ENCODE peak calls at places on chromosomes 12 and 14, in four cellular contexts. B is neural progenitor cell, F is MM.1S, R is GM23248. I is an unnamed sample. For H3F3A, the result is how much of the 10 kb centered on the place peaks cover.

GRCh38 chr12:11684393-11684792 is 34.9 kb downstream of the ETV6 start:
- DNase-seq in B (no peak), R (peak), F (no peak), I (no peak)

GRCh38 chr14:63510538-63510937 is 32.6 kb downstream of the PPP2R5E start:
- DNase-seq in F (no peak), R (no peak), B (no peak), I (no peak)

GRCh38 chr14:96582995-96583394 is 80.8 kb downstream of the PAPOLA start:
- DNase-seq in R (no peak), F (no peak), B (no peak), I (no peak)

GRCh38 chr12:93146278-93146939 is 217.3 kb upstream of the EEA1 start:
- DNase-seq in B (no peak), F (no peak), R (no peak), I (no peak)

GRCh38 chr14:95480887-95481226 is 35.6 kb downstream of the SYNE3 start:
- DNase-seq in F (no peak), R (no peak), B (no peak), I (no peak)

GRCh38 chr12:92608418-92609091 is 94.2 kb upstream of the PLEKHG7 start:
- DNase-seq in R (peak), B (peak), F (peak), I (no peak)

GRCh38 chr12:102740157-102741032 is 176.6 kb downstream of the PAH start:
- DNase-seq in B (peak), R (peak), F (peak), I (no peak)

GRCh38 chr12:26135010-26135420 is 10.2 kb upstream of the BHLHE41 start:
- DNase-seq in B (no peak), F (no peak), R (peak), I (peak)

GRCh38 chr12:99232324-99232723 is 415.2 kb upstream of the GARIN6 start:
- DNase-seq in R (no peak), B (peak), F (no peak), I (no peak)

GRCh38 chr12:12405882-12406281 is 49.0 kb downstream of the BORCS5 start:
- DNase-seq in R (peak), B (no peak), F (no peak), I (no peak)

GRCh38 chr12:106580671-106581508 is 1.9 kb upstream of the RFX4 start:
- DNase-seq in F (no peak), B (peak), R (no peak), I (no peak)

GRCh38 chr12:45260854-45261253 is 45.0 kb downstream of the ANO6 start:
- DNase-seq in R (no peak), F (no peak), B (no peak), I (no peak)

GRCh38 chr12:115135800-115136211 is 451.8 kb upstream of the TBX3 start:
- DNase-seq in F (no peak), R (peak), B (no peak), I (no peak)

GRCh38 chr14:68781161-68782021 is 11.5 kb downstream of the ZFP36L1 start:
- DNase-seq in B (no peak), R (no peak), F (no peak), I (no peak)

GRCh38 chr14:32038876-32039275 is 38.2 kb upstream of the ARHGAP5 start:
- DNase-seq in R (no peak), F (no peak), B (no peak), I (no peak)

GRCh38 chr14:37594916-37595808 is at the start of the genes FOXA1 and TTC6:
- DNase-seq in F (peak), R (peak), B (peak), I (peak)

GRCh38 chr14:104875412-104875751 is 10.3 kb downstream of the CEP170B start:
- DNase-seq in F (no peak), B (no peak), R (no peak), I (no peak)

GRCh38 chr12:45122776-45123380 is 72.0 kb upstream of the DBX2 start:
- DNase-seq in F (peak), B (peak), R (peak), I (no peak)

GRCh38 chr12:574475-575128 is 88.6 kb downstream of the NINJ2 start:
- DNase-seq in R (peak), F (no peak), B (no peak), I (no peak)

GRCh38 chr12:66232258-66232657 is 43.2 kb downstream of the IRAK3 start:
- DNase-seq in B (no peak), F (peak), R (no peak), I (no peak)

GRCh38 chr12:51886021-51886710 is 1.7 kb upstream of the ANKRD33 start:
- DNase-seq in F (peak), B (no peak), R (peak), I (no peak)

GRCh38 chr12:69240625-69240984 is 1.2 kb downstream of the CPSF6 start:
- DNase-seq in B (peak), R (peak), F (peak), I (no peak)

GRCh38 chr14:71725802-71726638 is 206.2 kb upstream of the RGS6 start:
- DNase-seq in B (no peak), F (no peak), R (peak), I (no peak)

GRCh38 chr14:94717808-94718207 is 52.1 kb downstream of the GSC start:
- DNase-seq in F (no peak), R (no peak), B (no peak), I (no peak)

GRCh38 chr12:27549231-27549800 is 25.3 kb downstream of the PPFIBP1 start:
- DNase-seq in R (peak), B (no peak), F (no peak), I (peak)

GRCh38 chr12:10190558-10191388 is 11.9 kb downstream of the TMEM52B start:
- DNase-seq in R (peak), B (peak), F (peak), I (peak)

GRCh38 chr14:90300649-90301048 is 31.1 kb downstream of the NRDE2 start:
- DNase-seq in B (no peak), F (no peak), R (peak), I (no peak)

GRCh38 chr14:63478437-63478852 is 64.7 kb downstream of the PPP2R5E start:
- DNase-seq in F (peak), B (no peak), R (no peak), I (no peak)

GRCh38 chr14:51704465-51705050 is 52.8 kb downstream of the FRMD6 start:
- DNase-seq in F (no peak), R (no peak), B (no peak), I (no peak)
- H3F3A ChIP-seq in F (under half), R (half or more), B (under half), I (under half)

GRCh38 chr12:49825971-49826421 is 2.2 kb downstream of the NCKAP5L start:
- DNase-seq in B (no peak), R (peak), F (no peak), I (no peak)
- H3K27ac ChIP-seq in B (no peak), R (peak), F (no peak), I (no peak)

GRCh38 chr14:58881433-58881832 is 243.7 kb downstream of the DACT1 start:
- DNase-seq in R (no peak), B (no peak), F (no peak), I (no peak)
- H3K4me2 ChIP-seq in R (no peak), B (no peak), F (no peak), I (no peak)

DNA sequence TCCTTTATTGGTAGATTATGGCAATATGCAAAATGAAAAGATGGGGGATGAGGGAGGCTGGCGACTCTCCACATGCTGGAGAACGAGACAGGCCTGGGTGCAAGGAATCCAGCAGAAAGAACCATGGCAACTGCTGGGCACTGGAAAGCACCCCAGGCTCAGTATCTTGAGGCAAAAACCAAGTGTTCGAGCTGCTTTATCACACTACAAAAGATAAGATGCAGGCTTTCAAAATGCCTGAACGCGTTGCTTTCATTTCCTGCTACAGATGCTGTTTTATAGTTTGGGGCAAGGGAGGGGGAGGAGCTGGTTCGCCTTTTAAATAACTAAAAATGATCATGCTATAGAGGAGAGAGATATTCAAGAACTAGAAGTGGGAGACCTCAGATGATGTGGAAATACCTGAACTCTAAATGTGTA is 38.9 kb downstream of the NIN start:
- DNase-seq in B (no peak), R (no peak), F (peak), I (no peak)
- H3F3A ChIP-seq in B (under half), R (under half), F (under half), I (under half)

DNA sequence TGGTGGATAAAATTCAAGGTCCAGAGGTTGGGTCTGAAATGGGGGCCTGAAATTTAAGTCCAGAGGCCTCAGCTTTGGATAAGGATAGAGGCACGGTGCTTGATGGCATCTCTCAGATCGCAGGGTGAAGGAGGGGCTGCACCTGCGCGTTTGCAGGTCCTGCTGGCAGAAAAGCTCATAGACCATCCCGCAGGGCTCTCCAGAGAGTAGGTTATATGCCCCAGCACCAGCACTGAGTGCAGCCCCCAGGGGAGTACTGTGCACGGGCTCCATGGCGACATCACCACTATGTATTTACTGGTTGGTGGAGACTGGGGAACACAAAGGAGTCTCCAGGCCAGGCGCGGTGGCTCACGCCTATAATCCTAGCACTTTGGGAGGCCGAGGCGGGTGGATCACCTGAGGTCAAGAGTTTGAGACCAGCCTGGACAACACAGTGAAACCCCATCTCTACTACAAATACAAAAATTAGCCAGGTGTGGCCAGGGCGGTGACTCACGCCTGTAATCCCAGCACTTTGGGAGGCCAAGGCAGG is 4.3 kb upstream of the CD63 start:
- DNase-seq in F (no peak), R (no peak), B (no peak), I (no peak)
- H3K27ac ChIP-seq in F (no peak), R (no peak), B (no peak), I (no peak)